ENCODE peak calls at places on chromosomes 7 and 10, in seven cellular contexts. One of them, this sample, is unnamed.

GRCh38 chr10:98444314-98445006 is 2.3 kb downstream of the HPS1 start:
- DNase-seq in astrocyte of the cerebellum: no peak
- DNase-seq in tibial nerve: no peak
- DNase-seq in lower leg skin: no peak
- DNase-seq in IMR-90: no peak
- DNase-seq in transverse colon: no peak
- DNase-seq in kidney: no peak
- DNase-seq in this sample: no peak

GRCh38 chr7:158805414-158805813 is 23.9 kb downstream of the ESYT2 start:
- DNase-seq in astrocyte of the cerebellum: no peak
- DNase-seq in tibial nerve: no peak
- DNase-seq in lower leg skin: no peak
- DNase-seq in IMR-90: no peak
- DNase-seq in transverse colon: no peak
- DNase-seq in kidney: no peak
- DNase-seq in this sample: no peak

GRCh38 chr10:7804216-7804615 is 14.1 kb upstream of the TAF3 start:
- DNase-seq in astrocyte of the cerebellum: no peak
- DNase-seq in tibial nerve: no peak
- DNase-seq in lower leg skin: no peak
- DNase-seq in IMR-90: no peak
- DNase-seq in transverse colon: no peak
- DNase-seq in kidney: no peak
- DNase-seq in this sample: no peak

GRCh38 chr7:158246960-158247673 is 340.5 kb downstream of the PTPRN2 start:
- DNase-seq in astrocyte of the cerebellum: no peak
- DNase-seq in tibial nerve: no peak
- DNase-seq in lower leg skin: peak
- DNase-seq in IMR-90: no peak
- DNase-seq in transverse colon: no peak
- DNase-seq in kidney: no peak
- DNase-seq in this sample: no peak

GRCh38 chr10:36171546-36171945 is 529.5 kb upstream of the FZD8 start:
- DNase-seq in astrocyte of the cerebellum: no peak
- DNase-seq in tibial nerve: no peak
- DNase-seq in lower leg skin: no peak
- DNase-seq in IMR-90: no peak
- DNase-seq in transverse colon: no peak
- DNase-seq in kidney: no peak
- DNase-seq in this sample: no peak

GRCh38 chr10:113965683-113966082 is 78.0 kb upstream of the ADRB1 start:
- DNase-seq in astrocyte of the cerebellum: no peak
- DNase-seq in tibial nerve: no peak
- DNase-seq in lower leg skin: no peak
- DNase-seq in IMR-90: no peak
- DNase-seq in transverse colon: no peak
- DNase-seq in kidney: no peak
- DNase-seq in this sample: no peak

GRCh38 chr10:25934673-25935139 is 677 bp downstream of the MYO3A start:
- DNase-seq in astrocyte of the cerebellum: no peak
- DNase-seq in tibial nerve: no peak
- DNase-seq in lower leg skin: no peak
- DNase-seq in IMR-90: no peak
- DNase-seq in transverse colon: peak
- DNase-seq in kidney: peak
- DNase-seq in this sample: no peak

GRCh38 chr7:117020605-117021002 is 67.3 kb downstream of the ST7 start:
- DNase-seq in astrocyte of the cerebellum: no peak
- DNase-seq in tibial nerve: no peak
- DNase-seq in lower leg skin: no peak
- DNase-seq in IMR-90: no peak
- DNase-seq in transverse colon: no peak
- DNase-seq in kidney: no peak
- DNase-seq in this sample: no peak

GRCh38 chr10:34576789-34577188 is 238.3 kb downstream of the PARD3 start:
- DNase-seq in astrocyte of the cerebellum: no peak
- DNase-seq in tibial nerve: no peak
- DNase-seq in lower leg skin: no peak
- DNase-seq in IMR-90: no peak
- DNase-seq in transverse colon: no peak
- DNase-seq in kidney: no peak
- DNase-seq in this sample: no peak

GRCh38 chr10:99872367-99873162 is 90.1 kb downstream of the ABCC2 start:
- DNase-seq in astrocyte of the cerebellum: no peak
- DNase-seq in tibial nerve: no peak
- DNase-seq in lower leg skin: no peak
- DNase-seq in IMR-90: peak
- DNase-seq in transverse colon: no peak
- DNase-seq in kidney: no peak
- DNase-seq in this sample: no peak

GRCh38 chr10:112201334-112201733 is 17.8 kb upstream of the GPAM start:
- DNase-seq in astrocyte of the cerebellum: no peak
- DNase-seq in tibial nerve: no peak
- DNase-seq in lower leg skin: no peak
- DNase-seq in IMR-90: no peak
- DNase-seq in transverse colon: no peak
- DNase-seq in kidney: no peak
- DNase-seq in this sample: no peak

GRCh38 chr7:37493810-37494209 is 45.1 kb upstream of the ELMO1 start:
- DNase-seq in astrocyte of the cerebellum: no peak
- DNase-seq in tibial nerve: no peak
- DNase-seq in lower leg skin: no peak
- DNase-seq in IMR-90: no peak
- DNase-seq in transverse colon: no peak
- DNase-seq in kidney: no peak
- DNase-seq in this sample: no peak

GRCh38 chr7:37494940-37495339 is 46.3 kb upstream of the ELMO1 start:
- DNase-seq in astrocyte of the cerebellum: no peak
- DNase-seq in tibial nerve: no peak
- DNase-seq in lower leg skin: no peak
- DNase-seq in IMR-90: no peak
- DNase-seq in transverse colon: no peak
- DNase-seq in kidney: no peak
- DNase-seq in this sample: no peak

GRCh38 chr7:37493123-37493522 is 44.5 kb upstream of the ELMO1 start:
- DNase-seq in astrocyte of the cerebellum: no peak
- DNase-seq in tibial nerve: no peak
- DNase-seq in lower leg skin: no peak
- DNase-seq in IMR-90: no peak
- DNase-seq in transverse colon: no peak
- DNase-seq in kidney: no peak
- DNase-seq in this sample: no peak

GRCh38 chr7:37491919-37492694 is 43.4 kb upstream of the ELMO1 start:
- DNase-seq in astrocyte of the cerebellum: no peak
- DNase-seq in tibial nerve: no peak
- DNase-seq in lower leg skin: no peak
- DNase-seq in IMR-90: no peak
- DNase-seq in transverse colon: no peak
- DNase-seq in kidney: no peak
- DNase-seq in this sample: no peak

DNA sequence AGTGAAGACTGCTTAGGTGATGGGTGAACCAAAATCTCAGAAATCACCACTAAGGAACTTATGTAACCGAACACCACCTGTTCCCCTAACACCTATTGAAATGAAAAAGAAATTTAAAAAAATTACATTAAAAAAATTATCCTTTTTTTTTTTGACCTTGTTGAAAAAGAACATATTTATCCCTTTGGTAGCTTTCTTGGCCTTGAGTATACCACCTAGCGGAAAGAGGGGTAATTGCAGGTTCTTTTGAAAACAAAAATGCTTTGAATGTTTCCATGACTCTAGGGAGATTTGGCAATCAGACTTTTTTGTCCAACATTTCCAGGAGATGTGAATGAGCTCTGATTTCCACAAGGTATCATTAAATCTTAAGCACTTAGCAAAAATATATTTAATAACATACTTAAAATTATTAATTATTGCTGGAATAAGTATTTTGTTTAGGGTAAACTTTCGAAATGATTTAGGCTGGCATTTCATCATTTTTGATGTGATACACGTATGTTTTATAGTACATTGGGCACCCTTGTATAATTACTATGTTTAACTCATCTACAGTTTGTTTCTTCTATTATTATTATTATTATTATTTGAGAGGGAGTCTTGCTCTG is 47.0 kb upstream of the ELMO1 start:
- DNase-seq in astrocyte of the cerebellum: no peak
- DNase-seq in tibial nerve: no peak
- DNase-seq in lower leg skin: no peak
- DNase-seq in IMR-90: peak
- DNase-seq in transverse colon: no peak
- DNase-seq in kidney: no peak
- DNase-seq in this sample: no peak
- H3K4me3 ChIP-seq in astrocyte of the cerebellum: no peak
- H3K4me3 ChIP-seq in tibial nerve: no peak
- H3K4me3 ChIP-seq in lower leg skin: no peak
- H3K4me3 ChIP-seq in IMR-90: no peak
- H3K4me3 ChIP-seq in transverse colon: no peak
- H3K4me3 ChIP-seq in kidney: no peak
- H3K4me3 ChIP-seq in this sample: no peak

GRCh38 chr10:37752309-37752875 is 105.0 kb downstream of the ZNF248 start:
- DNase-seq in astrocyte of the cerebellum: no peak
- DNase-seq in tibial nerve: no peak
- DNase-seq in lower leg skin: no peak
- DNase-seq in IMR-90: no peak
- DNase-seq in transverse colon: no peak
- DNase-seq in kidney: no peak
- DNase-seq in this sample: no peak

GRCh38 chr10:37758074-37758473 is 99.3 kb downstream of the ZNF248 start:
- DNase-seq in astrocyte of the cerebellum: no peak
- DNase-seq in tibial nerve: no peak
- DNase-seq in lower leg skin: no peak
- DNase-seq in IMR-90: no peak
- DNase-seq in transverse colon: no peak
- DNase-seq in kidney: no peak
- DNase-seq in this sample: no peak

DNA sequence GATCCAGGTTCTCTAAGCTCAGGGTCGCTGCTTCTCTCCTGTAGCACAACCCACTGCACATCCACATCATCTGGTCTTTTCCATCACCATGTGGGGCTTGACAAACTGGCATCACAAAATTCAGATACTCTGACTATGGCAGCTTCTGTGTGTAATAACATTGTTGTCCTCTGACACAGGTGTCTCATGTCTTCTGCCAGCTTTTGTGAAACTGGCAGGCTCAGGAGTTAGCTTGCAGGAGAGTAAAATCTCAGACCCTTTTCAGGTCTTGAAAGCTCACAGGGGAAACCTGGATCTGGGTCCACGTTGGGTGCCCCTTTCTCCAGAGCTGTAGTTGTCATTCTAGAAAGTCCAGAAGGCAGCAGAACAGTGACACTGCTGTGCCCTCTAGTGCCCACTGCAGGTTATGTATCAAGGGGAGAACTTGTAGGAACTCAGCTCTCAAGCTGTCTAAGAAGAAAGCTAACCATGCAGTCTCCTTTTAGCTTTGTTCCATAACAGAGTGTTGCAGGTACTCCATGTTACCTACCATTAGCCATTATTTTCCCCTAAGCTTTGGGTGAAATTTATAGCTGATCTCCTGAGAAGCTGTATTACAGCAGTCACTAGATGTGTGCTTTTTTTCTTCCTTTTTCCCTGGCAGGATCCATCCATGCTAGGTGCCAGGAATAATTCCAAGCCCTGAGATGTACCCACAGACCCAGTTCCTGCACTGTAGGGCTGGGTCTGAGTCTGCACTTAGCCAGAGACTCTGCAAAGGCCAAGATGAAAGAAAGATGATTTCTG is 102.7 kb downstream of the ZNF248 start:
- DNase-seq in astrocyte of the cerebellum: no peak
- DNase-seq in tibial nerve: no peak
- DNase-seq in lower leg skin: no peak
- DNase-seq in IMR-90: no peak
- DNase-seq in transverse colon: peak
- DNase-seq in kidney: no peak
- DNase-seq in this sample: peak
- TF ChIP-seq CTCF in astrocyte of the cerebellum: no peak
- TF ChIP-seq CTCF in tibial nerve: no peak
- TF ChIP-seq CTCF in lower leg skin: no peak
- TF ChIP-seq CTCF in IMR-90: peak
- TF ChIP-seq CTCF in transverse colon: peak
- TF ChIP-seq CTCF in kidney: peak
- TF ChIP-seq CTCF in this sample: peak

GRCh38 chr10:1609596-1609995 is 127.7 kb downstream of the ADARB2 start:
- DNase-seq in astrocyte of the cerebellum: no peak
- DNase-seq in tibial nerve: no peak
- DNase-seq in lower leg skin: no peak
- DNase-seq in IMR-90: no peak
- DNase-seq in transverse colon: no peak
- DNase-seq in kidney: no peak
- DNase-seq in this sample: no peak

GRCh38 chr10:1610986-1611770 is 126.1 kb downstream of the ADARB2 start:
- DNase-seq in astrocyte of the cerebellum: no peak
- DNase-seq in tibial nerve: no peak
- DNase-seq in lower leg skin: peak
- DNase-seq in IMR-90: no peak
- DNase-seq in transverse colon: no peak
- DNase-seq in kidney: no peak
- DNase-seq in this sample: no peak

GRCh38 chr10:1612910-1613309 is 124.4 kb downstream of the ADARB2 start:
- DNase-seq in astrocyte of the cerebellum: no peak
- DNase-seq in tibial nerve: no peak
- DNase-seq in lower leg skin: no peak
- DNase-seq in IMR-90: no peak
- DNase-seq in transverse colon: no peak
- DNase-seq in kidney: no peak
- DNase-seq in this sample: no peak

GRCh38 chr10:1609038-1609411 is 128.3 kb downstream of the ADARB2 start:
- DNase-seq in astrocyte of the cerebellum: no peak
- DNase-seq in tibial nerve: no peak
- DNase-seq in lower leg skin: no peak
- DNase-seq in IMR-90: no peak
- DNase-seq in transverse colon: no peak
- DNase-seq in kidney: no peak
- DNase-seq in this sample: no peak

DNA sequence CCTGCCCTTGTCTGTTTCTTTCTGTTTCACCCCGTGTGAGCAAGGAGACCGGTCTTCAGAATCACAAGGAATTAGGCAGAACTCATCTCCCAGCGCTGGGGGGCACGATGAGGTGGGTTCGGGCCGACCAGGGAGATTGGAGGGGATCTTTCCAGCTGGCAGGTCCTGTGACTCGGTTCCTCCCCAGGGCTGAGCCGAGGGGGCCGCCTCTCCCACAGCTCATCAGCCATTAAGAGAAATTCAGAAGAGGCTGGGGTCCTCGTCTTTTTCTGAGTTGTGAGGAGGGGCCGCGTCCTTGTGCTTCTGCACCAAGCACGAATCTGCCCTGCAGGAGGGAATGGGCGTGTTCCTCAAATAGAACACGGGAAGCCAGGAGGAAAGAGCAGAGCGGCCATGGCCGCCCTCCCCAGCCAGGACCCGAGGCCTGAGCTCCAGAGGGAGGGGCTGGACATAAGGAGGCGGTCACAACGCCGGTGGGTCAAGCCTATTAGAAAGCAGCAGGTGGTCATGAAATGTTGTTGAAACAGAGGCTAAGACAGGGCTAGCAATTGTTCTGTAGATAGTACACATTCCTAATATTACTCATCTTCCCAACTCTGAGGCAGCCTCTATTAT is 125.3 kb downstream of the ADARB2 start:
- DNase-seq in astrocyte of the cerebellum: no peak
- DNase-seq in tibial nerve: no peak
- DNase-seq in lower leg skin: peak
- DNase-seq in IMR-90: no peak
- DNase-seq in transverse colon: no peak
- DNase-seq in kidney: no peak
- DNase-seq in this sample: no peak
- H3K4me3 ChIP-seq in astrocyte of the cerebellum: no peak
- H3K4me3 ChIP-seq in tibial nerve: no peak
- H3K4me3 ChIP-seq in lower leg skin: no peak
- H3K4me3 ChIP-seq in IMR-90: no peak
- H3K4me3 ChIP-seq in transverse colon: no peak
- H3K4me3 ChIP-seq in kidney: no peak
- H3K4me3 ChIP-seq in this sample: no peak

GRCh38 chr10:106795619-106796018 is 368.9 kb downstream of the SORCS1 start:
- DNase-seq in astrocyte of the cerebellum: no peak
- DNase-seq in tibial nerve: no peak
- DNase-seq in lower leg skin: no peak
- DNase-seq in IMR-90: no peak
- DNase-seq in transverse colon: peak
- DNase-seq in kidney: no peak
- DNase-seq in this sample: no peak
- TF ChIP-seq CTCF in astrocyte of the cerebellum: peak
- TF ChIP-seq CTCF in tibial nerve: peak
- TF ChIP-seq CTCF in lower leg skin: no peak
- TF ChIP-seq CTCF in IMR-90: no peak
- TF ChIP-seq CTCF in transverse colon: peak
- TF ChIP-seq CTCF in kidney: peak
- TF ChIP-seq CTCF in this sample: no peak

This sample was measured in AG09309.